ENCODE peak calls at places on chromosomes 5 and 9, in seven cellular contexts. S is mammary epithelial cell, R is hippocampal formation, G is T-helper 22 cell, N is mesothelial cell of epicardium, F is heart right ventricle, Z is breast epithelium. A is an unnamed sample.

GRCh38 chr9:106417685-106418084 is 445.3 kb upstream of the ZNF462 start:
- DNase-seq in N (no peak), S (no peak), R (no peak), Z (no peak), F (no peak), G (no peak), A (no peak)

GRCh38 chr5:142869883-142870282 is 99.7 kb downstream of the ARHGAP26 start:
- DNase-seq in G (no peak), R (no peak), N (no peak), Z (no peak), F (no peak), S (no peak), A (no peak)

GRCh38 chr5:172427202-172427601 is 27.1 kb downstream of the SH3PXD2B start:
- DNase-seq in F (no peak), G (no peak), R (no peak), N (no peak), S (no peak), Z (no peak), A (no peak)

GRCh38 chr9:124333180-124333579 is 75.4 kb downstream of the NEK6 start:
- DNase-seq in R (no peak), N (no peak), Z (no peak), G (no peak), F (no peak), S (no peak), A (no peak)

GRCh38 chr9:120456218-120456617 is 123.7 kb downstream of the CDK5RAP2 start:
- DNase-seq in G (no peak), Z (no peak), N (no peak), S (no peak), R (no peak), F (no peak), A (no peak)

GRCh38 chr5:25160851-25161348 is 516.1 kb upstream of the CDH10 start:
- DNase-seq in F (no peak), R (no peak), N (no peak), Z (no peak), S (no peak), G (no peak), A (no peak)

GRCh38 chr5:89686081-89686765 is 723.3 kb downstream of the CETN3 start:
- DNase-seq in G (no peak), F (no peak), S (no peak), Z (no peak), N (no peak), R (no peak), A (no peak)

GRCh38 chr5:167050568-167051214 is 1240.8 kb upstream of the WWC1 start:
- DNase-seq in F (no peak), S (no peak), Z (no peak), G (no peak), N (no peak), R (no peak), A (no peak)

GRCh38 chr9:133989554-133990365 is 2.4 kb downstream of the VAV2 start:
- DNase-seq in N (no peak), Z (no peak), R (no peak), F (no peak), S (no peak), G (no peak), A (no peak)

GRCh38 chr9:85987236-85987635 is 46.3 kb downstream of the NAA35 start:
- DNase-seq in S (no peak), N (no peak), R (no peak), F (no peak), Z (no peak), G (no peak), A (no peak)

GRCh38 chr5:38755171-38755570 is 90.6 kb upstream of the OSMR start:
- DNase-seq in G (no peak), S (peak), Z (no peak), N (no peak), R (no peak), F (no peak), A (no peak)

GRCh38 chr5:61200582-61201155 is 38.4 kb upstream of the SMIM15 start:
- DNase-seq in N (no peak), Z (no peak), R (no peak), G (no peak), S (no peak), F (no peak), A (no peak)

GRCh38 chr9:104779946-104780539 is 16.1 kb downstream of the NIPSNAP3B start:
- DNase-seq in F (no peak), N (no peak), R (no peak), Z (no peak), S (no peak), G (no peak), A (no peak)

GRCh38 chr9:224540-225520 is 10.2 kb downstream of the DOCK8 start:
- DNase-seq in G (no peak), F (no peak), S (peak), N (no peak), Z (peak), R (no peak), A (no peak)

GRCh38 chr5:124746916-124747769 is 704 bp upstream of the ZNF608 start:
- DNase-seq in S (peak), F (peak), N (peak), Z (peak), G (no peak), R (peak), A (peak)

GRCh38 chr5:133336121-133336968 is 276.0 kb downstream of the FSTL4 start:
- DNase-seq in F (no peak), R (no peak), G (no peak), S (peak), Z (no peak), N (no peak), A (no peak)

GRCh38 chr9:109963079-109963478 is 183.1 kb downstream of the PALM2AKAP2 start:
- DNase-seq in F (no peak), R (no peak), Z (no peak), N (no peak), G (no peak), S (no peak), A (no peak)

GRCh38 chr9:80787636-80788035 is 901.7 kb downstream of the TLE1 start:
- DNase-seq in F (no peak), R (no peak), N (no peak), S (peak), G (no peak), Z (no peak), A (no peak)

GRCh38 chr9:113633782-113634596 is 170.5 kb downstream of the RGS3 start:
- DNase-seq in F (no peak), G (no peak), R (no peak), S (no peak), Z (no peak), N (no peak), A (no peak)

GRCh38 chr5:171874210-171874609 is 88.6 kb downstream of the SMIM23 start:
- DNase-seq in S (no peak), G (no peak), Z (no peak), F (no peak), N (no peak), R (no peak), A (no peak)

GRCh38 chr9:4746278-4746677 is 5.3 kb upstream of the AK3 start:
- DNase-seq in S (no peak), F (no peak), R (no peak), Z (no peak), G (no peak), N (no peak), A (no peak)

GRCh38 chr5:81826128-81826527 is 75.2 kb upstream of the SSBP2 start:
- DNase-seq in Z (no peak), R (no peak), N (no peak), F (no peak), S (no peak), G (no peak), A (no peak)

GRCh38 chr9:69980041-69980440 is 63.6 kb upstream of the MAMDC2 start:
- DNase-seq in N (no peak), Z (no peak), F (no peak), S (no peak), G (no peak), R (no peak), A (no peak)

A was measured in lung.